ENCODE peak calls at places on chromosomes 13 and 19, in nine cellular contexts. F, Y, E, L, I, S, J, X and N are unnamed samples.

GRCh38 chr13:42815686-42816085 is 34.3 kb downstream of the FAM216B start:
- DNase-seq in L (no peak), Y (no peak), F (no peak), X (no peak), S (no peak), E (peak; percentile 47), J (no peak), I (no peak), N (no peak)

GRCh38 chr19:23557381-23557780 is 129.6 kb downstream of the ZNF675 start:
- DNase-seq in Y (no peak), X (no peak), F (no peak), L (no peak), I (no peak), J (no peak), S (no peak), E (no peak), N (no peak)

GRCh38 chr19:42452590-42452989 is 9.8 kb upstream of the CXCL17 start:
- DNase-seq in Y (no peak), L (no peak), F (no peak), X (no peak), I (no peak), S (no peak), J (peak; percentile 51), E (no peak), N (no peak)

GRCh38 chr13:26759907-26760834 is at the start of gene GPR12:
- DNase-seq in X (no peak), S (no peak), J (peak; percentile 10), F (no peak), E (peak; percentile 6), Y (no peak), I (peak; percentile 4), L (no peak), N (peak; percentile 87)

GRCh38 chr19:42105358-42105757 is 26.9 kb downstream of the POU2F2 start:
- DNase-seq in S (no peak), F (no peak), Y (no peak), X (no peak), L (no peak), I (no peak), J (no peak), E (no peak), N (no peak)

GRCh38 chr19:2529473-2529918 is 53.6 kb downstream of the GADD45B start:
- DNase-seq in F (no peak), Y (no peak), J (no peak), X (peak; percentile 81), I (no peak), L (no peak), E (peak; percentile 91), S (peak; percentile 92), N (peak; percentile 94)

GRCh38 chr13:104920091-104920490 is 1615.4 kb downstream of the EFNB2 start:
- DNase-seq in E (no peak), F (no peak), X (no peak), J (no peak), Y (no peak), L (no peak), I (no peak), S (no peak), N (no peak)

GRCh38 chr13:20814224-20814910 is 40.6 kb upstream of the EEF1AKMT1 start:
- DNase-seq in E (peak; percentile 96), J (peak; percentile 48), Y (no peak), L (peak; percentile 70), I (no peak), S (peak; percentile 92), X (peak; percentile 75), F (peak; percentile 69), N (peak; percentile 30)

GRCh38 chr19:38250821-38251563 is 5.2 kb downstream of the PPP1R14A start:
- DNase-seq in F (peak; percentile 61), E (peak; percentile 75), J (no peak), S (no peak), L (peak; percentile 44), X (no peak), I (no peak), Y (no peak), N (peak; percentile 77)

GRCh38 chr13:35891973-35892441 is 239.2 kb downstream of the DCLK1 start:
- DNase-seq in I (no peak), X (no peak), J (no peak), E (peak; percentile 15), S (no peak), Y (no peak), F (no peak), L (no peak), N (no peak)

GRCh38 chr19:3062165-3063105 is at the start of gene TLE5:
- DNase-seq in S (no peak), X (no peak), L (no peak), Y (peak; percentile 79), I (no peak), F (no peak), E (peak; percentile 47), J (peak; percentile 67), N (peak; percentile 99)

GRCh38 chr19:10946964-10947657 is 13.7 kb upstream of the SMARCA4 start:
- DNase-seq in Y (no peak), S (no peak), I (no peak), X (no peak), E (peak; percentile 55), L (no peak), F (no peak), J (peak; percentile 82), N (no peak)

GRCh38 chr13:107866007-107866665 is 349.2 kb downstream of the LIG4 start:
- DNase-seq in F (no peak), X (no peak), S (no peak), Y (no peak), J (peak; percentile 48), L (no peak), E (peak; percentile 33), I (peak; percentile 36), N (peak; percentile 93)

GRCh38 chr13:27868639-27869435 is 51.0 kb upstream of the PDX1 start:
- DNase-seq in F (no peak), Y (peak; percentile 20), E (peak; percentile 22), J (peak; percentile 15), I (no peak), L (no peak), S (no peak), X (no peak), N (no peak)

GRCh38 chr19:52935434-52935833 is 12.2 kb upstream of the ZNF888 start:
- DNase-seq in J (no peak), I (no peak), X (peak; percentile 83), F (no peak), Y (no peak), S (no peak), L (no peak), E (peak; percentile 20), N (peak; percentile 65)

GRCh38 chr13:112928958-112929777 is 39.8 kb upstream of the MCF2L start:
- DNase-seq in S (no peak), I (no peak), J (peak; percentile 30), F (no peak), X (no peak), Y (no peak), L (no peak), E (peak; percentile 48), N (no peak)

GRCh38 chr19:4430760-4431159 is 26.8 kb downstream of the UBXN6 start:
- DNase-seq in Y (no peak), F (no peak), I (no peak), S (no peak), J (no peak), X (no peak), E (no peak), L (no peak), N (no peak)

DNA sequence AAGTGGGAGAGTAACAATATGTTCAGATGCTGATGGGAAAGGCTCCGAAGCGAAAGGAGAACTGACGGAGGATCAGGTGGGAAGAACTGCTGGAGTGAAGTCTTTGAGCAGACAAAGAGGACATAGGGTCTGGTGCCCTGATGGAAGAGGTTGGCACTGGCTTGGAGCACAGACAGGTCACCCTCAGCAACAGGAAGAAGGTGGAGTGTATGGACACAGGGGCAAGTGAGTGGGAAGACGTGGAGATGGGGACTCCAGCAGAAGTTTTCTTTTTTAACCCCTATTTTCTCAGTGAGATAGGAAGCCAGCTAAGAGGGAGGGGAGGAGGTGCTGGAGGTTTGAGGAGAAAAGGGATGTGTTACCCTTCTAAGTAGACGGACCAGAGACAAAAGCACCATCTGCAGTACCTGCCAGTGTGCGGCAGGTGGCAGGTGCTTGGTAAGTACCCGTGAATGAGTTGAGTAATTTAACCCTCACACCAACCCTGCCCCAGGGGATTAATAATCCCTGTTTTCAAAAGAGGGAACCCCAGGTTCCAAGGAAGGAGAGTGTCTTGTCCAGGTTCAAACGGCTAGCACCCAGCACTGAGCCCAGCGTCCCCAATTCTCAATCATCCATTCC is 11.2 kb downstream of the HAS1 start:
- DNase-seq in F (no peak), Y (peak; percentile 77), J (peak; percentile 68), L (no peak), S (peak; percentile 39), I (no peak), E (peak; percentile 67), X (no peak), N (no peak)
- TF ChIP-seq CTCF in F (no peak), Y (peak; percentile 79), J (peak; percentile 43), L (no peak), S (peak; percentile 74), I (peak; percentile 58), E (peak; percentile 55), X (peak; percentile 50), N (peak; percentile 48)

GRCh38 chr13:114097893-114098688 is 34.3 kb downstream of the RASA3 start:
- DNase-seq in F (no peak), J (no peak), X (no peak), E (no peak), Y (no peak), S (no peak), I (no peak), L (peak; percentile 8), N (peak; percentile 65)
- TF ChIP-seq CTCF in F (no peak), J (no peak), X (no peak), E (no peak), Y (no peak), S (no peak), I (no peak), L (no peak), N (no peak)

DNA sequence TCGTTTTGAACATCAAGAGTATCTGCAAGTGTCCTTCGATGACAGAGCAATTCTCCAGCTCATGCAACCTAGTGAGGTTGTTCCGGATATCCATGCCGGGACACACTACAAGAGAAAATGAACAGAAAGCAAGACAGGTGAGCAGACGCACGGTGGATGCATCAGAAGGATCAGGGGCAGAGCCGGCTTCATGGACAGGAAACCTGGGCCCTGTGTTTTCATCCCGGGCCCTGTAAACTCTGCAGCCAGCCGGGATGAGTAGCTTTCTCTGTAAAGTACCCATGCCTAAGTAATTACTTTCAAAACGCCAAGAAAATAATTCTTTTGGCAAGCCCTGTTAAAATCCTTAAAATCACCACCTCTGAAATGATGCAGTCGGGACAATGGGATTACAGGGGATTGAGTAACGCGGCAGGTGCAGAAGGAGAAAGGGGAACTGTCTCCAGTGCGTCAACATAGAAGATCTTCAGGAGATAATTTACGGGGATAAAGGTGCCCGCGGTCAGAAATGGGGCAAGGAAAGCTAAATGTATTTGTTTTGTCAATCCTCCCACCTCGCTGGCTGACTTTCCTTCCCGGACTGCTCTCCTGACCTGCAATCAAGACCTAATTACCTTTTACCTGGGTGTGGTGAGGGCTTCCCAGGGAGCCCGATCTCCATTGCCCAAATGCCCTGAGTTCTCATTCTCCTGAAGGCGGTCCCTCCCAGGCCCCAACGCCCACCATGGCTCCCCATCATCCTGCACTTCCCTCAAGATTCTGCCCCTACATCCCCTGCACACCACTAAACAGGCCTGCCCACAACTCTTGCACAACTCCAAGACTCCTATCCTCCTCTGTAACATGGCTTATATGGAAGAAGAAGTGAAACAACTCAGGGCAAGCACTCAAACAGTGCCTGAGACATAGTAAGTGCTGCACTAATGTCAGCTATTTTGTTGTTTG is 26.1 kb downstream of the INSR start:
- DNase-seq in X (no peak), S (no peak), I (no peak), J (no peak), L (no peak), Y (no peak), F (no peak), E (no peak), N (no peak)
- TF ChIP-seq CTCF in X (no peak), S (no peak), I (no peak), J (no peak), L (no peak), Y (no peak), F (no peak), E (no peak), N (no peak)

GRCh38 chr13:101474419-101474957 is 22.0 kb downstream of the ITGBL1 start:
- DNase-seq in J (peak; percentile 60), S (peak; percentile 78), L (no peak), X (peak; percentile 67), Y (no peak), F (no peak), E (peak; percentile 84), I (peak; percentile 6), N (no peak)
- TF ChIP-seq CTCF in J (peak; percentile 57), S (peak; percentile 72), L (no peak), X (peak; percentile 54), Y (no peak), F (peak; percentile 8), E (peak; percentile 54), I (peak; percentile 44), N (peak; percentile 65)